ENCODE peak calls at places on chromosomes 16 and 17, in five cellular contexts. Z, I, U, A and F are unnamed samples.

GRCh38 chr16:86843812-86844211 is 265.5 kb downstream of the FOXL1 start:
- DNase-seq in Z (no peak), I (no peak), U (no peak), A (no peak), F (no peak)

GRCh38 chr16:27841061-27841801 is 222.3 kb downstream of the GSG1L start:
- DNase-seq in Z (no peak), I (no peak), U (no peak), A (no peak), F (no peak)

GRCh38 chr16:56632848-56633365 is 448 bp downstream of the MT1M start:
- DNase-seq in Z (no peak), I (no peak), U (no peak), A (no peak), F (no peak)

GRCh38 chr17:42686520-42687137 is 4.3 kb downstream of the CNTNAP1 start:
- DNase-seq in Z (no peak), I (no peak), U (no peak), A (no peak), F (no peak)

GRCh38 chr17:74524751-74525725 is 6.2 kb downstream of the CD300LB start:
- DNase-seq in Z (no peak), I (no peak), U (no peak), A (no peak), F (no peak)

GRCh38 chr17:81667754-81668153 is 1.2 kb downstream of the CCDC137 start:
- DNase-seq in Z (no peak), I (no peak), U (no peak), A (no peak), F (no peak)

GRCh38 chr17:8687732-8688131 is 56.9 kb downstream of the CCDC42 start:
- DNase-seq in Z (no peak), I (no peak), U (no peak), A (no peak), F (no peak)

GRCh38 chr16:22328081-22328725 is 31.0 kb downstream of the POLR3E start:
- DNase-seq in Z (no peak), I (no peak), U (no peak), A (no peak), F (no peak)

GRCh38 chr17:43874293-43874692 is 27.3 kb downstream of the CD300LG start:
- DNase-seq in Z (no peak), I (no peak), U (no peak), A (no peak), F (no peak)

GRCh38 chr16:64092284-64092683 is 1029.6 kb downstream of the CDH11 start:
- DNase-seq in Z (no peak), I (no peak), U (no peak), A (peak), F (peak)

GRCh38 chr16:13829712-13830304 is 90.1 kb upstream of the ERCC4 start:
- DNase-seq in Z (no peak), I (no peak), U (no peak), A (no peak), F (no peak)

GRCh38 chr17:20066253-20066652 is 57.1 kb downstream of the SPECC1 start:
- DNase-seq in Z (no peak), I (no peak), U (peak), A (peak), F (peak)

GRCh38 chr16:67537636-67538591 is 9.3 kb downstream of the RIPOR1 start:
- DNase-seq in Z (no peak), I (peak), U (no peak), A (no peak), F (no peak)

GRCh38 chr17:40598928-40599627 is 33.8 kb upstream of the CCR7 start:
- DNase-seq in Z (no peak), I (no peak), U (peak), A (peak), F (no peak)

GRCh38 chr16:81401035-81401950 is 43.3 kb upstream of the CMIP start:
- DNase-seq in Z (no peak), I (no peak), U (no peak), A (peak), F (peak)

GRCh38 chr17:44900894-44901293 is 1.6 kb upstream of the EFTUD2 start:
- DNase-seq in Z (no peak), I (no peak), U (no peak), A (peak), F (no peak)

GRCh38 chr17:43020789-43021738 is 1.1 kb downstream of the VAT1 start:
- DNase-seq in Z (no peak), I (no peak), U (peak), A (peak), F (peak)

GRCh38 chr16:30767767-30768465 is 5.8 kb downstream of the RNF40 start:
- DNase-seq in Z (no peak), I (no peak), U (no peak), A (no peak), F (no peak)

GRCh38 chr16:1428511-1428910 is 2.4 kb upstream of the PERCC1 start:
- DNase-seq in Z (no peak), I (peak), U (no peak), A (no peak), F (peak)

GRCh38 chr16:57422026-57422944 is 17.7 kb downstream of the CCL17 start:
- DNase-seq in Z (no peak), I (no peak), U (peak), A (peak), F (peak)

DNA sequence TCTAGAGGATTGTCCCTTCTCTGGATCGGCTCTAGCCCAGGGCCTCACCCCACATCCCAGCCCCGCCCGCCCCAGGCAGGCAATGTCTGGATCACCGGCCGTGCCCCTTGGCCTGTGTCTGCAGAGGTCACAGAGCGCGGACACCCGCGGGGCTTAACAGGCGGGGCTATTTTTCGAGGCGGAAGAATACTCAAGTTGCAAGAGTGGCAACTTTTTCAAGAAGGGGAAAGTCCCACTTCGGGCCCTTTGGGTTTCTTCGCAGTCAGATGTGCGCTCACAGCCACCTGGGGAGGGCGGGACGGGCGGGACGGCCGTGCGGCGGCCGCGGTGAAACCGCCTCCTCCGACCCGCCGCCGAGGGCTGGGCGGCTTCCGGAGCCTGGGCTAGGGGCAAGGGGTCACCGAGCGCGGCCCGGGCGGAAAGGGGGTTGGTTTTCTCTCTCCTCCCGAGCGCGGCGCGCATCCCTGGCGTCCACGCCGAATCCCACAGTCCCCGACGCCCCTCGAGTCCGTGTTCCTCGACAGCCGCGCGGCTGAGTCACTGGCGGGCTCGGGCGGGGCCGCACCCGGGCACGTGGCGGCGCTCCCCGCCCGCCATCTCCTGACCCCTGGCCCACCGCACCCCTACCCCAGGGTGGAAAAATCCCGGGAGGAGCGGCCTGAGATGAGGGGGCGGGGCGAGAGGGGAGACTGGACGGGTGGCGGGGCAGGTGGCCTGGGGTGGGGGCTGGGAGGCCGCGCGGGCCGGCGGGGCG is 1.2 kb upstream of the PFN1 start:
- DNase-seq in Z (no peak), I (peak), U (no peak), A (peak), F (peak)
- TF ChIP-seq POLR2A in Z (peak), I (no peak), U (peak), A (no peak), F (peak)

DNA sequence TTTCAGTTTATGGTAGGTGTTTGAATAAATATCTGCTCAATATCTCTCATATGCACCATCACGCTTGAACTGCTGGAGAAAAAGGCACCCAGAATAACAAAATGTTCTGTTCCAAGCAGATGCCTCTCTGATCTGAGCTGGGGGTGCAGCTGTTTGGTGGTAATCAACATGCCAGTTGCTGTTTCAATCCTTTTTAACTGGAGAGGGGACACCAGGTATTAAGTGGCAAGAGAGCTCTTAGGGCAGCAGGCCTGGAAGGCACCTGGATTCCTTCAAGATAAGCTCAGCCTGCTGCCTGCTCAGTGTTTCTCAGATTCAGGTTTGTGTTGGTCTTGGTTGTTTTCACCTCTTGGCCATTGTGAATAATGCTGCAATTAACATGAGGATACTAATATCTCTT is 27.2 kb upstream of the VAT1L start:
- DNase-seq in Z (no peak), I (no peak), U (no peak), A (no peak), F (no peak)
- TF ChIP-seq POLR2A in Z (no peak), I (no peak), U (no peak), A (no peak), F (no peak)

DNA sequence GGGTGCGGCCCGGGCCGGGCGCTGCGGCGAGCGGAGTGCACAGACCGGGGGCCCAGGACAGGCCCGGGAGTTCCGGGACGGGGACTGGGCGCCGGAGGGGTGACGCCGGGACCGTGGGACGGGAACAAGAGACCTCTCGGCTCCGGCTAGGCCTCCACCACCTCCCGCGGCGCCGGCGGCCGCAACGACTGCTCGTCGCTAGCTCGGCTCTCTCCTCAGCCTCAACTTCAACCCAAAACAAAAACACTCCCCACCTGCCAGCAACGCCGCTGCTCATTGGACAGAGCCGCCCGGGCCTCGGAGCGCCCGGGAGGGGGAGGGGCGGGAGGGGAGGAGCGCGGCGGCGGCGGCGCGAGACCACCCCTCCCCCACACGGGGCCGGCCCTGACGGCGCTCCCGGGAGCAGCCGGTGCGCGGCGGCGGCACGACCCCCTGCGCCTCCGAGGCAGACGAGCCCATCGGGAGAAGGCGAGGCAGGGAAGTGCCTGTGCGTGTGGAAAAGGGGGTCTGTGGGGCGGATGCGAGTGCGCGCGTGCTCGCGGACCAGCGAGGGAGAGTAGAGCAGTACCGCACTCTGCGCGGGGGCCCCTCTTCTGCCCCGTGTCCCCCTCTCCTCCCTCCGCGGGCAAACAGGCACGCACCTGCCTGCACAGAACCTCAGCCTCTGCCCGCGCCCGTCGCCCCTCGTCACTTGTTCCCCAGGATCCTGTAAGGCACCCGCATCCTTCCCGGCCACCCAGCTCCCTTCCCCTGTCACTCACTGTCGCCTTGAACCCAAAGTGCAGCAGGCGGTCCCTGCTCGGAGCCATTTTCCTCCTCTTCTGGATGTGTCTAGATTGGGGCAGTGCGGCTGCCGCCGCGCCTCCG is at the start of gene FBXL20:
- DNase-seq in Z (peak), I (peak), U (peak), A (peak), F (peak)
- TF ChIP-seq POLR2A in Z (peak), I (peak), U (peak), A (peak), F (peak)

GRCh38 chr17:7234100-7235012 is at the start of gene DVL2:
- DNase-seq in Z (no peak), I (peak), U (peak), A (peak), F (peak)
- TF ChIP-seq POLR2A in Z (peak), I (peak), U (peak), A (no peak), F (peak)

DNA sequence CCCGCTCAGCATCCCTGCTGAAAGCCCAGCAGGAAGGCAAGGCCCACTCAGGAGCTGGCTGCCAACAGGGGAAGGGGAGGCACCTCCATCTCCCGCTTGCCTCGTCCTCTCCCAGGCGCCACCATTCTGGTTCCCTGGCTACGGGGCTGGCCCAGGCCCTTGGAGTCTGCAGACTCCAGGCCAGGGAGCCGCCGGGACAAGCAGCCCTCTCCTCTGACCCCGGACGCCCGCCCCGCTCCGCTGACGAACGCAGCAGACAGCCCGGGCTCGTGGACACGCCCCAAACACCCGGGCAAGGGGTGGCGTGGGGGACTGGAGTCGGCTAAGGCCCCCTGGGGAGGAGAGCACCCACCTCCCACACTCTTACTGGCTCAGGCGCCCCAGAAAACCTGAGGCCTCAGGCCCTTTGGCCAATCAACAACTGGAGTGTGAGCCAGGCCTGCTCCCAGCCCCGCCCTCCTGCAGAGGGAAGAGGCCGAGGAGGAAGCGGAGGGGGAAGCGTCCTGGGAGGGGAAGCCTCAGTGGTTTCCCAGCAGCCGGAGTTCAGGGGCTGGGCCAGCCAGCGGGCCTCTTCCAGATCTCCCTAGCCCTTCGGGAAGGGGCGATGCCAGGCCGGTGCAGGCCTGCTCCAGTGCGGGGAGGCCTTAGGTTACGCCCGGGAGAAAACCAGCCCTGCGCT is 4.2 kb downstream of the MNT start:
- DNase-seq in Z (peak), I (no peak), U (peak), A (peak), F (peak)
- TF ChIP-seq POLR2A in Z (peak), I (no peak), U (peak), A (peak), F (peak)

GRCh38 chr17:3887811-3888210 is 5.0 kb downstream of the CAMKK1 start:
- DNase-seq in Z (no peak), I (no peak), U (no peak), A (no peak), F (no peak)

GRCh38 chr17:3889613-3890012 is 3.2 kb downstream of the CAMKK1 start:
- DNase-seq in Z (no peak), I (no peak), U (no peak), A (no peak), F (no peak)

GRCh38 chr17:3890082-3890892 is 2.6 kb downstream of the CAMKK1 start:
- DNase-seq in Z (no peak), I (no peak), U (peak), A (peak), F (peak)

GRCh38 chr17:3887394-3887793 is 5.5 kb downstream of the CAMKK1 start:
- DNase-seq in Z (no peak), I (no peak), U (no peak), A (no peak), F (no peak)

GRCh38 chr17:3888343-3889171 is 4.3 kb downstream of the CAMKK1 start:
- DNase-seq in Z (no peak), I (no peak), U (peak), A (peak), F (no peak)
- TF ChIP-seq POLR2A in Z (peak), I (no peak), U (peak), A (peak), F (no peak)

DNA sequence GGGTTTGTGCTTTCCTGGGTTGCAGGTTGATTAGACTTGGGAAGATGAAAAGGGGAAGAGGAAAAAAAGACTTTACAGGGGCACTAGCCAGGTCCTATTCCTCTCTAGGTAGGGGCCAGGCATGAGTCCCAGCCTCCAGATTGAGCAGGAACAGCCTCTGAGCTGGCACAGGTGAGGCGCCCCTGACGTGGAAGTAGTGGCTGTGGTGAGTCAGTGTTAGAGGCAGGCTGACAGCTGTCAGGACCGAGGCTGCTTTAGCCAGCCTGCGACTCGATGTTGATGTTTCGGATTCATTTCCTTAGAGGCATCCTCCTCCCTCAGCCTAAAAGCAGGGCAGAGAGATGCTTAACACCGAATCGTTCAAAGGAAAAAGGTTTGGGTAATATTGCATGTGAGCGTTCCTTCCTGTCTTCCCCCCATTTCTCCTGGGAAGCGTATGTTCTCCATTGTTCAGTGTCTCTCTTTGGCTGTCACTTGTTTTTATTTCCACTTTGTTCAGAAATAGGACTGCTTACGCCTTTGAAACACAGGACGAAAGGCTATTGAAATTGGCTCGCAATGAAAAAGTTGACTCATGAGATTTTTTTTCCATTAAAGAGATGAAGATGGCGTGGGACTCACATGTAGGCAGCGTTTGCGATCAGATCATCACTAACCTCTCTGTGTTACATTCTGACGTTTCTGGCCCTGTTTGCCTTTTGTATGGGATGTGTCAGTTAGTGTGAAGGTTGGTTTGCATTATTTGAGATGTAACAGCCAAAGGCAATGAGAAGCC is 1.2 kb downstream of the KIAA0513 start:
- DNase-seq in Z (no peak), I (peak), U (no peak), A (peak), F (no peak)
- TF ChIP-seq POLR2A in Z (no peak), I (no peak), U (no peak), A (no peak), F (no peak)

DNA sequence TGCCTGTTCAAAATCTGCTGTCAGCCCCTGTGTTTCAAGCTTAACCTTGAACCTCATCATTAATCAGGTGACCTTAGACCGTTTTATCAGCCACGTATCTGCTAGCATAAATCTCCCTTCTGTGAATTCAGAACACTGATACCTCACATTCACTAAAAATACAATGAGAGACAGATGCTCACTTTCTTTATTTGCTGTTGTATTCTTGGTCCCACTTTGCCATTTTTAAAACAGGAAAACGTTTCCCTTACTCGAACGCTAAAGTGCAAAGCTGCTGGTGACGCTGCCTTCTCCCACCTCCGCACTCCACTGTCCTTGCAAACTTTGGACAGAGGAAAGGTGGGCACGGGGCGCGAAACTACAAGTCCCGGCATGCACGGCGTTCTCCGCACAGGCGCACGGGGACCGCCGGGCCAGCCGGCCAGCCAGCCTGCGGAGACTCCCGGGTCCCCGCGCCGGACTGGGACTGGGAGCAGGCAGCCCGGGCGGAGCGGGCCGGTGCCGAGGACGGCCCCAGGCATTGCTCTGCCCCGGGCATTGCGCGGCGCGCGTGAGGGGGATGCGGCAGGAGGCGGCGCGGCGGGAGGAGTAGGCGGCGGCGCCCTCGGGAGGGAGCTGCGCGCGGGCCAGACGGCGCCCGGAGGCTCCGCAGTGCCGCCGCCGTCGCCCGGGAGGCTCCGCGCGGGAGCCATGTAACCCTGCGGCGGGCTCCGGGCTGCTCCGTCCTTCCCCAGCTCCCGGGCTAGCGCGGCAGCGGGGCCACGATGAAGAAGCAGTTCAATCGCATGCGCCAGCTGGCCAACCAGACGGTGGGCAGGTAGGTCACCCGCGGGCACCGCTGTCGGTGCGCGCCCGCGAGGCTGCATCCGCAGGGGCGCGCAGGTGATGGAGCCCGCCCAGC is at the start of gene ARHGAP44:
- DNase-seq in Z (peak), I (peak), U (peak), A (peak), F (peak)
- TF ChIP-seq POLR2A in Z (peak), I (no peak), U (no peak), A (no peak), F (peak)